ENCODE peak calls at places on chromosomes 7 and 10, in five cellular contexts. G is upper lobe of right lung, Q is hepatocyte, J is IMR-90, O is RWPE1. N is an unnamed sample.

GRCh38 chr7:3585826-3586225 is 284.8 kb downstream of the SDK1 start:
- DNase-seq in G (no peak), Q (no peak), J (no peak), O (no peak), N (no peak)

GRCh38 chr10:43039629-43040481 is 37.0 kb upstream of the RET start:
- DNase-seq in G (peak), Q (no peak), J (no peak), O (no peak), N (no peak)

GRCh38 chr10:44668336-44668735 is 242.8 kb upstream of the TMEM72 start:
- DNase-seq in G (no peak), Q (no peak), J (no peak), O (no peak), N (no peak)

GRCh38 chr7:105444342-105444938 is 55.7 kb upstream of the SRPK2 start:
- DNase-seq in G (no peak), Q (no peak), J (no peak), O (no peak), N (no peak)

GRCh38 chr10:90602815-90603600 is 254.8 kb downstream of the HTR7 start:
- DNase-seq in G (no peak), Q (no peak), J (no peak), O (peak), N (no peak)

GRCh38 chr10:98555011-98555619 is 108.4 kb upstream of the HPS1 start:
- DNase-seq in G (no peak), Q (peak), J (no peak), O (peak), N (no peak)

GRCh38 chr10:127275272-127275671 is 78.9 kb upstream of the INSYN2A start:
- DNase-seq in G (no peak), Q (no peak), J (no peak), O (no peak), N (no peak)

GRCh38 chr7:151813997-151814396 is 62.9 kb downstream of the PRKAG2 start:
- DNase-seq in G (no peak), Q (no peak), J (peak), O (no peak), N (no peak)

GRCh38 chr7:148738737-148739535 is 40.2 kb downstream of the CUL1 start:
- DNase-seq in G (no peak), Q (peak), J (peak), O (no peak), N (no peak)

GRCh38 chr10:86357676-86358075 is 8.9 kb downstream of the GRID1 start:
- DNase-seq in G (peak), Q (no peak), J (no peak), O (no peak), N (no peak)

GRCh38 chr7:27918503-27918902 is 178.5 kb downstream of the TAX1BP1 start:
- DNase-seq in G (no peak), Q (no peak), J (no peak), O (no peak), N (no peak)

GRCh38 chr7:153414288-153414629 is 637.9 kb upstream of the DPP6 start:
- DNase-seq in G (no peak), Q (no peak), J (no peak), O (no peak), N (no peak)

GRCh38 chr10:42351745-42352144 is 286.6 kb downstream of the ZNF33B start:
- DNase-seq in G (no peak), Q (no peak), J (no peak), O (no peak), N (no peak)

GRCh38 chr7:66696774-66697191 is 43.8 kb upstream of the RABGEF1 start:
- DNase-seq in G (no peak), Q (no peak), J (peak), O (peak), N (no peak)

GRCh38 chr7:149714910-149715471 is 58.4 kb downstream of the ZNF467 start:
- DNase-seq in G (peak), Q (no peak), J (peak), O (peak), N (peak)

GRCh38 chr7:8443871-8444756 is 10.7 kb downstream of the NXPH1 start:
- DNase-seq in G (no peak), Q (peak), J (no peak), O (peak), N (no peak)

GRCh38 chr7:94087664-94088352 is 83.7 kb upstream of the BET1 start:
- DNase-seq in G (no peak), Q (peak), J (peak), O (peak), N (peak)

GRCh38 chr7:128694742-128695141 is 22.6 kb downstream of the GARIN1A start:
- DNase-seq in G (no peak), Q (no peak), J (no peak), O (no peak), N (no peak)

DNA sequence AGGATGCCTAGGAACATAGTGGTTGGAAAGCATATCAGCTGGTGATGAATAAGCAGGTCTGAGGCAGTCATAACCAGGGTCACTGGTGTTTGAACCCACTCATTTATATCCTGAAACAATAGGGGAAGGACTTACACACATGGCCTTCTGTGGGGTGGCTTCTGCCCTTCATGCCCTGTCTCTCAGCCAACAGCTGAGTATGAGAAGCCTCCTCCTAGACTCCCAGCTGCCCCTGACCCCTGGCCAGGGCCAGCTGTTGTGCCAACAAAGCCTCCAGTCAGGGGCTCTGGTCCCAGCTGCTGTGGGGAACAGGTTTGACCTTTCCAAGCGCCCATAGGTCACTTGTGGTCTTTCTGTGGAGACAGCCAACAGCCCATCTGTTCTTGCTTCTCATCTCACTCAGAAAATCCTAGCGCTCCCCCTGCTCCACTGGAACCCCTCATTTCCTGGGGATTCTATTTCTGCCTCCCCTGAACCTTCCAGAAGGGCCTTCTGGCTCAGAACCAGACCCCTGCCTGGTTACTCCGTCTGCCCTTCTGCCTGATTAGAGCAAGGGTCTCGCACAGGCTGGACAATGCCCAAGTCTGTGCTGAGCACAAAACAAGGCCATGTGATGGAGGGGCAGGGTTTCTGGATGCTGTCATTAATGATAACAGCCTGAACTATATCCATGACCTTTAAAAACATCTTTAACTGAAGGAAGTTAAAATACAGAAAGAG is 9.7 kb upstream of the PURB start:
- DNase-seq in G (no peak), Q (no peak), J (no peak), O (no peak), N (no peak)
- H3K27ac ChIP-seq in G (no peak), Q (no peak), J (no peak), O (no peak), N (no peak)

DNA sequence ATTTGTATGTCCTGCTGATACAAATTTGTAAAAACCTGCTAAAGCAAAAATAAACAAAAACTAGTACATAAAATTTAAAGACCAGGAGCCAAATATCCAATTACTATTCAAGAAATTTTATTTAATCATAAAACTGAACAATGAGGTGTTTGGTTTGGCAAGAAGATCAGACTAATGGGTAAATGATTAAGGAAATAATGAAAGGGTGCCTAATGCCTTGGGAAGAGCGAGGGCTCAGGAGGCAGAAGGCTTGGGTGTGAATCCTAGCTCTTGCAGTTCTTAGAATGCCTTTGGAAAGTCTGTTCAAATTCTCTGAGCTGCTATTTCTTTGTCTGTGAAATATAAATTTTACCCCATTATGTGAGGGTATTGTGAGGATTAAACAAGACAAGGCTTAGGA is 32.4 kb downstream of the NAPEPLD start:
- DNase-seq in G (no peak), Q (no peak), J (no peak), O (no peak), N (no peak)
- H3K27ac ChIP-seq in G (no peak), Q (no peak), J (no peak), O (no peak), N (no peak)

GRCh38 chr7:117250801-117251200 is 72.1 kb downstream of the WNT2 start:
- DNase-seq in G (no peak), Q (no peak), J (peak), O (no peak), N (no peak)
- H3K27ac ChIP-seq in G (no peak), Q (no peak), J (peak), O (no peak), N (no peak)

GRCh38 chr7:140695381-140695780 is 1.1 kb upstream of the NDUFB2 start:
- DNase-seq in G (no peak), Q (no peak), J (no peak), O (no peak), N (no peak)

GRCh38 chr7:140696679-140697446 is at the start of gene NDUFB2:
- DNase-seq in G (peak), Q (peak), J (peak), O (peak), N (peak)

GRCh38 chr7:140698477-140698876 is 2.0 kb downstream of the NDUFB2 start:
- DNase-seq in G (no peak), Q (no peak), J (no peak), O (no peak), N (no peak)

GRCh38 chr7:140696024-140696678 is 357 bp upstream of the NDUFB2 start:
- DNase-seq in G (peak), Q (peak), J (peak), O (peak), N (peak)

GRCh38 chr7:140697447-140698143 is 1.1 kb downstream of the NDUFB2 start:
- DNase-seq in G (no peak), Q (no peak), J (peak), O (peak), N (no peak)
- H3K27ac ChIP-seq in G (peak), Q (peak), J (peak), O (peak), N (peak)